ENCODE peak calls at places on chromosomes 6 and 20, in seven cellular contexts. A, T, B, R, P, E and F are unnamed samples.

GRCh38 chr6:162727347-162728176 is at the start of the genes PACRG and PRKN:
- DNase-seq in A (peak), T (peak), B (peak), R (peak), P (peak), E (peak), F (peak)

GRCh38 chr20:50987493-50988210 is 29.0 kb downstream of the MOCS3 start:
- DNase-seq in A (peak), T (peak), B (peak), R (peak), P (peak), E (no peak), F (peak)

GRCh38 chr20:38460040-38460623 is 12.5 kb upstream of the RALGAPB start:
- DNase-seq in A (no peak), T (peak), B (no peak), R (peak), P (peak), E (no peak), F (peak)

GRCh38 chr6:79570802-79571367 is 33.7 kb upstream of the LCA5 start:
- DNase-seq in A (no peak), T (no peak), B (no peak), R (peak), P (peak), E (no peak), F (no peak)

GRCh38 chr6:85348643-85349042 is 101.2 kb upstream of the NT5E start:
- DNase-seq in A (no peak), T (no peak), B (no peak), R (no peak), P (no peak), E (no peak), F (no peak)

GRCh38 chr6:46906776-46907175 is 15.0 kb downstream of the ADGRF5 start:
- DNase-seq in A (no peak), T (no peak), B (no peak), R (no peak), P (no peak), E (no peak), F (no peak)

GRCh38 chr6:32166411-32167061 is 2.1 kb downstream of the EGFL8 start:
- DNase-seq in A (no peak), T (no peak), B (no peak), R (no peak), P (no peak), E (peak), F (no peak)

GRCh38 chr20:8764289-8764962 is 304.5 kb upstream of the PLCB4 start:
- DNase-seq in A (peak), T (peak), B (no peak), R (peak), P (no peak), E (no peak), F (peak)

GRCh38 chr6:127022297-127022696 is 96.2 kb upstream of the RSPO3 start:
- DNase-seq in A (no peak), T (peak), B (no peak), R (peak), P (peak), E (no peak), F (no peak)

GRCh38 chr6:125604257-125604656 is 145.2 kb upstream of the HEY2 start:
- DNase-seq in A (no peak), T (no peak), B (no peak), R (no peak), P (no peak), E (no peak), F (no peak)

GRCh38 chr6:21870071-21870729 is 276.6 kb downstream of the SOX4 start:
- DNase-seq in A (no peak), T (no peak), B (no peak), R (peak), P (peak), E (no peak), F (no peak)

GRCh38 chr6:22380236-22380635 is 83.4 kb upstream of the PRL start:
- DNase-seq in A (no peak), T (no peak), B (no peak), R (no peak), P (no peak), E (no peak), F (no peak)

GRCh38 chr20:3603108-3603507 is 60.1 kb downstream of the GFRA4 start:
- DNase-seq in A (no peak), T (no peak), B (no peak), R (no peak), P (no peak), E (no peak), F (no peak)

GRCh38 chr6:43707767-43708166 is 20.2 kb upstream of the MRPS18A start:
- DNase-seq in A (no peak), T (no peak), B (no peak), R (no peak), P (no peak), E (no peak), F (no peak)

GRCh38 chr6:77178821-77179220 is 284.5 kb downstream of the HTR1B start:
- DNase-seq in A (no peak), T (peak), B (no peak), R (peak), P (peak), E (no peak), F (peak)

GRCh38 chr20:43945391-43946205 is 30.9 kb downstream of the TOX2 start:
- DNase-seq in A (no peak), T (no peak), B (no peak), R (no peak), P (no peak), E (no peak), F (no peak)

GRCh38 chr6:39365281-39366074 is 43.0 kb upstream of the KCNK16 start:
- DNase-seq in A (no peak), T (no peak), B (no peak), R (peak), P (peak), E (no peak), F (peak)

GRCh38 chr6:4371207-4371921 is 236.0 kb upstream of the ECI2 start:
- DNase-seq in A (no peak), T (peak), B (no peak), R (peak), P (peak), E (no peak), F (no peak)

GRCh38 chr6:161225677-161226004 is 48.2 kb downstream of the AGPAT4 start:
- DNase-seq in A (no peak), T (no peak), B (no peak), R (no peak), P (no peak), E (no peak), F (no peak)

GRCh38 chr6:82045965-82046756 is 201.4 kb downstream of the IBTK start:
- DNase-seq in A (no peak), T (peak), B (no peak), R (peak), P (peak), E (no peak), F (no peak)

GRCh38 chr6:135935951-135936601 is 84.6 kb downstream of the PDE7B start:
- DNase-seq in A (no peak), T (peak), B (no peak), R (peak), P (peak), E (no peak), F (peak)

GRCh38 chr6:106453756-106454367 is 93.3 kb downstream of the CRYBG1 start:
- DNase-seq in A (no peak), T (no peak), B (no peak), R (no peak), P (no peak), E (no peak), F (no peak)

GRCh38 chr6:36364669-36365479 is 22.6 kb downstream of the ETV7 start:
- DNase-seq in A (no peak), T (no peak), B (no peak), R (no peak), P (no peak), E (no peak), F (peak)

GRCh38 chr6:30646450-30647038 is 389 bp upstream of the C6orf136 start:
- DNase-seq in A (peak), T (no peak), B (no peak), R (peak), P (peak), E (peak), F (no peak)

GRCh38 chr6:37777272-37777736 is 42.2 kb upstream of the ZFAND3 start:
- DNase-seq in A (no peak), T (no peak), B (no peak), R (no peak), P (no peak), E (no peak), F (no peak)

GRCh38 chr20:37699202-37699601 is 5.4 kb downstream of the CTNNBL1 start:
- DNase-seq in A (no peak), T (no peak), B (no peak), R (no peak), P (no peak), E (no peak), F (no peak)

GRCh38 chr20:10910535-10911239 is 236.9 kb upstream of the JAG1 start:
- DNase-seq in A (no peak), T (no peak), B (no peak), R (no peak), P (no peak), E (no peak), F (no peak)

GRCh38 chr20:10902174-10902573 is 228.4 kb upstream of the JAG1 start:
- DNase-seq in A (no peak), T (no peak), B (no peak), R (no peak), P (no peak), E (no peak), F (no peak)

GRCh38 chr20:10902836-10903410 is 229.1 kb upstream of the JAG1 start:
- DNase-seq in A (no peak), T (no peak), B (no peak), R (peak), P (no peak), E (no peak), F (no peak)

GRCh38 chr20:10909803-10910202 is 236.0 kb upstream of the JAG1 start:
- DNase-seq in A (no peak), T (no peak), B (no peak), R (no peak), P (no peak), E (no peak), F (no peak)

DNA sequence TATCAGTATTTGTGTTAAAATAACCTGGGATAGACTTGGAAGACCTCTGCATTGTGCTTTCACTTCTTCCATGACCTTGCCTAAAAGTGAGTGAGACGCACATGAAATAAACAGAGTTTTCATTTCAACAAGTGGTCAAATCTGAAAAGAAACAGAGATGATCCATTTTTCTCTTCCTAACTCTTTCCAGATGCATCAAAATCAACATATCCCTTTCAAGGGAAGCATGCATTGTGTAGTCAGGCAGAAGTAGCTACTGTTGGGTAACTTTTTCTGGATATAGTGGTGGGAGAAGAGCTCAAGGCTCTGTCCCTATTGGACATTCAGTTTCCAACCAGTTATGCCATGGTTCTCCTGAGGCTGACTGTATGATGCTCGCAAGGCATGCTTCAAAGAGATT is 233.0 kb upstream of the JAG1 start:
- DNase-seq in A (no peak), T (no peak), B (no peak), R (peak), P (peak), E (no peak), F (no peak)
- H3K4me3 ChIP-seq in A (no peak), T (no peak), B (no peak), R (no peak), P (no peak), E (no peak), F (no peak)

DNA sequence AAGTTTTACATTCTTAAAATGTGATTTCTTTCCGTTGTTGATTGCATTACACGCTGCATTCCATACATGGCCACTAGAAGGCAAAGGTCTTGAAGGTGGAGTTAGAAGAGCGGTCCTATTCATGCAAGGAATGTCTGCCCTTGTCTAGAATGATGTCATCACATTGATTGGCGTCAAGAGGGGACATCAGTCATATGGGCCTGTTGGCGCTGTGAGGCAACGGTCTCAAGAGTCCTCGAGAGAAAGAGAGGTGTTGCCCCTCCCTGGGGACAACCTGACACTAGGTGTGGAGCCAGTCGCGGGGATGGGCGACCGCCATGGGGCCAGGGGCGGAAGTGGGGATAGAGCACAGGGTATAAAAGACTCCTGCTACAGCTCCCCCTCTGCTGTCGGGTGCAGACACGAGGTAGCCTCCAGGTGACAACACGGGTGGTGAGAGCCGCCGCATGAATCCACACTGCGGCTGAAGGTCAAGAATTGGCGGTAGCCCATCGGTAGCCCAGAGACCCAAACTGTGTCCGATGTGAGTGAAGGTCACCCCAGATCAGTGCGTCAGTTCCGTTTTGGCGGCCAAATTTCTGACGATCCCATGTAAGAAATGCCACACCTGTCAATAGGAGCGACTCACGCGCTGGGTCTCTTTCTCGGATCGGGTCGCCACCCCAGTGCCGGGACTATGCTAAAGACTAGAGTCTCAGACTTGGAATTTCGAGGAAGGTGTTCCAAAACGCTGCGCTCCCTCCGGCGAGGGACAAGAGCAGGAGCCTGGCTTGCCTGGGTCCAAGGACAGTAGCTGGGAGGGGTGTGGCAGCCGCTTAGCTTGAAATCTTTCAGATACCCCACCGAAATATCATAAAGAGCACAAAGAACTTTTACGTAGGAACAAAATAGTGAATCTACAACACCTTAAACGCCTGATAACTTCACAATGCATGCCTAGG is 93.2 kb upstream of the ZNF184 start:
- DNase-seq in A (no peak), T (no peak), B (no peak), R (no peak), P (no peak), E (no peak), F (no peak)
- H3K4me3 ChIP-seq in A (no peak), T (no peak), B (peak), R (no peak), P (no peak), E (no peak), F (no peak)

GRCh38 chr20:63957690-63958441 is 1.6 kb upstream of the UCKL1 start:
- DNase-seq in A (no peak), T (no peak), B (no peak), R (peak), P (peak), E (peak), F (peak)
- H3K4me3 ChIP-seq in A (no peak), T (peak), B (no peak), R (no peak), P (no peak), E (no peak), F (peak)

DNA sequence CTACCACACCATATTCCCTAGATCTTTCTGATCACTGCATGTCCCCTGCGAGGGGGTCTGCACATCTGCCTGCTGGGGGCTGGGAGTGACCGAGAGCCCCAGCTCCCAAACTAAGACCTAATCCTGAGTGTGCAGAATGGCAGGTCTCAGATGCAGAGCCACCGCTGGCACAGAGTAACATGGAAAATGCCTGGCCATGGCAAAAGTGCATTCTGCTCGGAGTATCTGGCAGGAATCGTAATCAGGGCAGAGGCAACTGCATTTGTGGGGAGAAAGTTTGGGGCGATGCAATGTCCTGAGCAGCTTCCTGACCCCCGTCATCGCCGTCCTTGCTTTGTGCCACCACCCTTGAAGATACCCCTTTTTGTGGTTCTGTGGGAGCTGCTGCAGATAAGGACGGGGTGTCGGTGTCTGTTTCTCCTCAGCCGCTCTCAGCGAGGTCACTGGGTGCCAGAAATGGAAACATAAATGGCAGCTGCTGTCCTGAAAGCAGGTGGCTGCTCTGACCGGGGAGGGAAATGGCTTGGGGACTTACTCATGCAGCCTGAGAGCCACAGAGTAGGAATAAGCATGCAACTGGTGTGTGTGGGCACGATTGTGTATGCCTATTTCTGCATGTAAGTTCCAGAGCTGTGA is 157.9 kb downstream of the LY86 start:
- DNase-seq in A (no peak), T (peak), B (no peak), R (no peak), P (no peak), E (no peak), F (no peak)
- H3K4me3 ChIP-seq in A (no peak), T (no peak), B (no peak), R (no peak), P (no peak), E (no peak), F (no peak)

DNA sequence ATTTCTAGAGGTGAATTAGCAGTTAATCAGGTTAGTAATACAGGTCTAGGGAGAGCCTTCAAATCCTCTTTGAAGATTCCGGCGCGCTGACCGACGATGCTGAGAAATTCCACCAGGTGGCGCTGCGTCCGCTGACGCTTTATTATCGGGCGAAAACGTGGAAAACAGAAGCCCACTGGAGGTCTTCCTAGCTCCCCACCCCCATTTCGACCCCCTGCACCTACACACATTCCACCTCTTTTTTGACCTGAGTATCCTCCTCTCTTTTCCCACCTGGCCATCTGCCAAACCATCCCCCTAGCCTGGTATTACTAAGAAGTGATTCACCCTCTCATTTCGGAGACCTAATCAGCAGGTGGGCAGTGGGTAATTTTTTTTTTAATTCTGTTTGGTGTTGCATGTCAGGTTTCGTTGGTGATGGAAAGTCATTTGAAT is 65.4 kb upstream of the RIN2 start:
- DNase-seq in A (peak), T (no peak), B (peak), R (peak), P (peak), E (peak), F (no peak)
- H3K4me3 ChIP-seq in A (no peak), T (no peak), B (no peak), R (no peak), P (no peak), E (no peak), F (no peak)

GRCh38 chr20:47350691-47351545 is 5.6 kb downstream of the ZMYND8 start:
- DNase-seq in A (no peak), T (no peak), B (no peak), R (no peak), P (no peak), E (no peak), F (no peak)
- H3K4me3 ChIP-seq in A (peak), T (peak), B (no peak), R (no peak), P (peak), E (no peak), F (no peak)